ENCODE peak calls at places on chromosomes 2 and 18, in eight cellular contexts. Y is K562, F is sigmoid colon, W is HCT116, G is GM12878, O is spleen, C is suprapubic skin, J is prostate gland. V is an unnamed sample.

GRCh38 chr18:41096504-41096903 is 858.5 kb upstream of the PIK3C3 start:
- DNase-seq in Y (no peak), F (no peak), W (no peak), G (no peak), O (no peak), C (no peak), J (no peak), V (no peak)

GRCh38 chr18:22557160-22557941 is 139.6 kb upstream of the CTAGE1 start:
- DNase-seq in Y (peak; percentile 45), F (no peak), W (no peak), G (no peak), O (no peak), C (no peak), J (no peak), V (no peak)

GRCh38 chr18:62420513-62421209 is 95.6 kb downstream of the TNFRSF11A start:
- DNase-seq in Y (peak; percentile 76), F (no peak), W (no peak), G (peak; percentile 62), O (no peak), C (no peak), J (peak; percentile 41), V (no peak)

GRCh38 chr2:38474833-38475566 is 97.9 kb upstream of the ATL2 start:
- DNase-seq in Y (peak; percentile 67), F (no peak), W (no peak), G (no peak), O (no peak), C (no peak), J (no peak), V (peak; percentile 46)

GRCh38 chr2:208363485-208363884 is 43.1 kb upstream of the PTH2R start:
- DNase-seq in Y (no peak), F (no peak), W (no peak), G (peak; percentile 23), O (no peak), C (no peak), J (no peak), V (no peak)

GRCh38 chr2:213150315-213150951 is 979 bp downstream of the IKZF2 start:
- DNase-seq in Y (no peak), F (no peak), W (no peak), G (no peak), O (no peak), C (no peak), J (peak; percentile 24), V (no peak)

GRCh38 chr2:237886702-237887481 is 27.5 kb downstream of the RAMP1 start:
- DNase-seq in Y (no peak), F (peak; percentile 100), W (no peak), G (no peak), O (peak; percentile 63), C (peak; percentile 56), J (no peak), V (no peak)

GRCh38 chr2:239263937-239264837 is 136.6 kb downstream of the HDAC4 start:
- DNase-seq in Y (no peak), F (peak; percentile 71), W (no peak), G (no peak), O (peak; percentile 84), C (peak; percentile 63), J (no peak), V (peak; percentile 39)

GRCh38 chr2:28217042-28217740 is 175.5 kb upstream of the FOSL2 start:
- DNase-seq in Y (no peak), F (no peak), W (no peak), G (no peak), O (no peak), C (no peak), J (no peak), V (no peak)

GRCh38 chr2:216059233-216059834 is 22.3 kb downstream of the PECR start:
- DNase-seq in Y (peak; percentile 23), F (no peak), W (no peak), G (no peak), O (no peak), C (no peak), J (no peak), V (no peak)

GRCh38 chr2:38443021-38443541 is 66.0 kb upstream of the ATL2 start:
- DNase-seq in Y (no peak), F (peak; percentile 82), W (peak; percentile 19), G (no peak), O (no peak), C (no peak), J (peak; percentile 48), V (no peak)

GRCh38 chr18:24231773-24232735 is 93.2 kb downstream of the CABYR start:
- DNase-seq in Y (no peak), F (peak; percentile 74), W (no peak), G (no peak), O (no peak), C (no peak), J (peak; percentile 37), V (no peak)

GRCh38 chr2:149006883-149007543 is 31.5 kb upstream of the LYPD6B start:
- DNase-seq in Y (no peak), F (no peak), W (no peak), G (no peak), O (no peak), C (no peak), J (peak; percentile 74), V (no peak)

GRCh38 chr2:176138526-176139169 is 9.1 kb downstream of the HOXD8 start:
- DNase-seq in Y (no peak), F (peak; percentile 63), W (no peak), G (no peak), O (peak; percentile 61), C (peak; percentile 61), J (no peak), V (no peak)

GRCh38 chr2:42493885-42494433 is at the start of gene KCNG3:
- DNase-seq in Y (peak; percentile 79), F (peak; percentile 81), W (no peak), G (no peak), O (peak; percentile 87), C (peak; percentile 67), J (peak; percentile 61), V (no peak)

GRCh38 chr2:128310094-128310716 is 8.5 kb downstream of the HS6ST1 start:
- DNase-seq in Y (no peak), F (no peak), W (no peak), G (no peak), O (peak; percentile 78), C (peak; percentile 57), J (no peak), V (no peak)

GRCh38 chr2:10878268-10878915 is 33.3 kb upstream of the KCNF1 start:
- DNase-seq in Y (no peak), F (no peak), W (no peak), G (no peak), O (no peak), C (no peak), J (no peak), V (no peak)

GRCh38 chr2:38268691-38269309 is 108.3 kb downstream of the ATL2 start:
- DNase-seq in Y (no peak), F (no peak), W (no peak), G (no peak), O (no peak), C (no peak), J (no peak), V (no peak)

GRCh38 chr2:143229952-143230351 is 100.7 kb downstream of the ARHGAP15 start:
- DNase-seq in Y (no peak), F (no peak), W (no peak), G (no peak), O (no peak), C (no peak), J (no peak), V (no peak)

GRCh38 chr2:42572297-42573081 is 4.1 kb downstream of the MTA3 start:
- DNase-seq in Y (no peak), F (no peak), W (no peak), G (no peak), O (no peak), C (no peak), J (no peak), V (no peak)

GRCh38 chr18:9986156-9986930 is 72.5 kb downstream of the VAPA start:
- DNase-seq in Y (no peak), F (no peak), W (no peak), G (no peak), O (no peak), C (no peak), J (no peak), V (no peak)

GRCh38 chr2:9318461-9319337 is 104.6 kb downstream of the ITGB1BP1 start:
- DNase-seq in Y (no peak), F (peak; percentile 82), W (no peak), G (no peak), O (no peak), C (no peak), J (no peak), V (no peak)

GRCh38 chr2:68385232-68385906 is 20.3 kb downstream of the PLEK start:
- DNase-seq in Y (no peak), F (no peak), W (no peak), G (peak; percentile 95), O (peak; percentile 84), C (no peak), J (no peak), V (no peak)
- TF ChIP-seq POLR2A in Y (no peak), F (no peak), W (no peak), G (peak; percentile 59), O (no peak), C (no peak), J (no peak), V (no peak)

GRCh38 chr18:51879329-51879728 is 460.7 kb upstream of the DCC start:
- DNase-seq in Y (no peak), F (no peak), W (no peak), G (no peak), O (no peak), C (no peak), J (no peak), V (no peak)
- H3K9me3 ChIP-seq in Y (no peaks in the 10 kb centered on the region), F (no peaks in the 10 kb centered on the region), W (peaks cover 25% of the 10 kb centered on the region), G (no peaks in the 10 kb centered on the region), O (peaks cover 15% of the 10 kb centered on the region), C (peaks cover 4% of the 10 kb centered on the region), J (no peaks in the 10 kb centered on the region), V (no peaks in the 10 kb centered on the region)

GRCh38 chr2:12197133-12197532 is 450.7 kb downstream of the LPIN1 start:
- DNase-seq in Y (no peak), F (no peak), W (no peak), G (no peak), O (no peak), C (no peak), J (no peak), V (no peak)

GRCh38 chr2:12196495-12196894 is 450.1 kb downstream of the LPIN1 start:
- DNase-seq in Y (no peak), F (no peak), W (no peak), G (no peak), O (no peak), C (no peak), J (no peak), V (no peak)

GRCh38 chr2:12194936-12195335 is 448.5 kb downstream of the LPIN1 start:
- DNase-seq in Y (no peak), F (no peak), W (no peak), G (no peak), O (no peak), C (no peak), J (no peak), V (no peak)

DNA sequence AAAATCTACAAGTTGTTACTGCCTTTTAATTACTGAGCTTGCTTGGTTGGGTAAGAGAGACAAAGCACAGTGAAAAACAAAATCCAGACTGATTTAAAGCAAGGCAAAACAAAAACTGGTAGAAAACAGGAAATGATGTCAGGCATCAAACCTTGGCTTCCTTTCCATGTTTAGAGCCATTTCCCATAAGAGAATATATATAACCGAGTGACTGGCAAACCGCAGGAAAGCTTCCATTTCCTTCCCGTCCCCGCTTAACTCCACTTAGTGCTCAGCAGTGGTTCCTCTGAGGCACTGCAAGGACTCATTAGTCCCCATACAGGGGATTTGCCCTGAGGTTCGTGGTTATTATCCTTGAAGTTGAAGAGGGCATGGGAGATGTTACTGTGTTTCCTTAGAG is 446.3 kb downstream of the LPIN1 start:
- DNase-seq in Y (no peak), F (no peak), W (no peak), G (no peak), O (no peak), C (no peak), J (no peak), V (no peak)
- TF ChIP-seq POLR2AphosphoS5 in Y (no peak), F (peak; percentile 41), W (no peak), G (no peak), O (peak; percentile 63), C (no peak), J (no peak), V (no peak)

GRCh38 chr2:231674587-231675334 is 33.6 kb upstream of the PTMA start:
- DNase-seq in Y (peak; percentile 63), F (peak; percentile 90), W (no peak), G (no peak), O (peak; percentile 92), C (peak; percentile 89), J (peak; percentile 39), V (peak; percentile 74)
- TF ChIP-seq POLR2A in Y (no peak), F (no peak), W (no peak), G (no peak), O (no peak), C (no peak), J (no peak), V (no peak)